ENCODE peak calls at places on chromosomes 7 and 10, in four cellular contexts. One of them, this sample, is unnamed.

GRCh38 chr7:149330914-149331567 is 69.0 kb downstream of the ZNF783 start:
- DNase-seq in A673: no peak
- DNase-seq in hepatocyte: no peak
- DNase-seq in choroid plexus epithelial cell: no peak
- DNase-seq in this sample: no peak

GRCh38 chr7:132536646-132537395 is 39.4 kb downstream of the PLXNA4 start:
- DNase-seq in A673: no peak
- DNase-seq in hepatocyte: no peak
- DNase-seq in choroid plexus epithelial cell: no peak
- DNase-seq in this sample: peak; percentile 74

GRCh38 chr7:145902123-145902522 is 214.5 kb upstream of the CNTNAP2 start:
- DNase-seq in A673: no peak
- DNase-seq in hepatocyte: no peak
- DNase-seq in choroid plexus epithelial cell: no peak
- DNase-seq in this sample: no peak

GRCh38 chr7:36155811-36156361 is 2.8 kb downstream of the EEPD1 start:
- DNase-seq in A673: no peak
- DNase-seq in hepatocyte: peak; percentile 34
- DNase-seq in choroid plexus epithelial cell: peak; percentile 66
- DNase-seq in this sample: no peak

GRCh38 chr10:100736144-100736808 is 9.1 kb upstream of the PAX2 start:
- DNase-seq in A673: no peak
- DNase-seq in hepatocyte: no peak
- DNase-seq in choroid plexus epithelial cell: no peak
- DNase-seq in this sample: no peak

GRCh38 chr7:41656357-41656756 is 46.5 kb downstream of the INHBA start:
- DNase-seq in A673: no peak
- DNase-seq in hepatocyte: no peak
- DNase-seq in choroid plexus epithelial cell: peak; percentile 88
- DNase-seq in this sample: peak; percentile 67

GRCh38 chr7:107118109-107118900 is 50.5 kb upstream of the HBP1 start:
- DNase-seq in A673: no peak
- DNase-seq in hepatocyte: no peak
- DNase-seq in choroid plexus epithelial cell: peak; percentile 48
- DNase-seq in this sample: peak; percentile 6

GRCh38 chr10:80460399-80461207 is 6.5 kb downstream of the TSPAN14 start:
- DNase-seq in A673: peak; percentile 29
- DNase-seq in hepatocyte: peak; percentile 83
- DNase-seq in choroid plexus epithelial cell: peak; percentile 48
- DNase-seq in this sample: peak; percentile 49

GRCh38 chr7:42065942-42066341 is 171.1 kb downstream of the GLI3 start:
- DNase-seq in A673: no peak
- DNase-seq in hepatocyte: no peak
- DNase-seq in choroid plexus epithelial cell: peak; percentile 72
- DNase-seq in this sample: no peak

GRCh38 chr7:117830422-117830954 is 42.8 kb downstream of the CTTNBP2 start:
- DNase-seq in A673: peak; percentile 39
- DNase-seq in hepatocyte: no peak
- DNase-seq in choroid plexus epithelial cell: no peak
- DNase-seq in this sample: no peak

GRCh38 chr10:6347391-6347951 is 144.7 kb downstream of the PFKFB3 start:
- DNase-seq in A673: peak; percentile 20
- DNase-seq in hepatocyte: no peak
- DNase-seq in choroid plexus epithelial cell: no peak
- DNase-seq in this sample: no peak

GRCh38 chr10:119209050-119209735 is 1.8 kb downstream of the GRK5 start:
- DNase-seq in A673: peak; percentile 89
- DNase-seq in hepatocyte: peak; percentile 78
- DNase-seq in choroid plexus epithelial cell: peak; percentile 88
- DNase-seq in this sample: peak; percentile 82

GRCh38 chr7:130418306-130418705 is 22.5 kb downstream of the CEP41 start:
- DNase-seq in A673: no peak
- DNase-seq in hepatocyte: no peak
- DNase-seq in choroid plexus epithelial cell: no peak
- DNase-seq in this sample: no peak

GRCh38 chr10:45461034-45461433 is 87.0 kb downstream of the ALOX5 start:
- DNase-seq in A673: no peak
- DNase-seq in hepatocyte: no peak
- DNase-seq in choroid plexus epithelial cell: no peak
- DNase-seq in this sample: no peak

GRCh38 chr7:48042216-48042615 is 6.9 kb downstream of the C7orf57 start:
- DNase-seq in A673: peak; percentile 16
- DNase-seq in hepatocyte: no peak
- DNase-seq in choroid plexus epithelial cell: no peak
- DNase-seq in this sample: peak; percentile 30

GRCh38 chr7:40306025-40306424 is 171.2 kb downstream of the SUGCT start:
- DNase-seq in A673: no peak
- DNase-seq in hepatocyte: no peak
- DNase-seq in choroid plexus epithelial cell: peak; percentile 19
- DNase-seq in this sample: peak; percentile 32

GRCh38 chr10:43156590-43157340 is 18.5 kb downstream of the CSGALNACT2 start:
- DNase-seq in A673: no peak
- DNase-seq in hepatocyte: no peak
- DNase-seq in choroid plexus epithelial cell: no peak
- DNase-seq in this sample: no peak

GRCh38 chr10:102115775-102116174 is 4.4 kb downstream of the LDB1 start:
- DNase-seq in A673: no peak
- DNase-seq in hepatocyte: no peak
- DNase-seq in choroid plexus epithelial cell: no peak
- DNase-seq in this sample: no peak

GRCh38 chr10:96690755-96691730 is 29.3 kb downstream of the PIK3AP1 start:
- DNase-seq in A673: no peak
- DNase-seq in hepatocyte: no peak
- DNase-seq in choroid plexus epithelial cell: peak; percentile 14
- DNase-seq in this sample: peak; percentile 5

GRCh38 chr10:114631678-114632417 is 26.2 kb downstream of the ABLIM1 start:
- DNase-seq in A673: peak; percentile 48
- DNase-seq in hepatocyte: peak; percentile 85
- DNase-seq in choroid plexus epithelial cell: no peak
- DNase-seq in this sample: no peak
- TF ChIP-seq CTCF in A673: no peak
- TF ChIP-seq CTCF in hepatocyte: no peak
- TF ChIP-seq CTCF in choroid plexus epithelial cell: no peak
- TF ChIP-seq CTCF in this sample: no peak

DNA sequence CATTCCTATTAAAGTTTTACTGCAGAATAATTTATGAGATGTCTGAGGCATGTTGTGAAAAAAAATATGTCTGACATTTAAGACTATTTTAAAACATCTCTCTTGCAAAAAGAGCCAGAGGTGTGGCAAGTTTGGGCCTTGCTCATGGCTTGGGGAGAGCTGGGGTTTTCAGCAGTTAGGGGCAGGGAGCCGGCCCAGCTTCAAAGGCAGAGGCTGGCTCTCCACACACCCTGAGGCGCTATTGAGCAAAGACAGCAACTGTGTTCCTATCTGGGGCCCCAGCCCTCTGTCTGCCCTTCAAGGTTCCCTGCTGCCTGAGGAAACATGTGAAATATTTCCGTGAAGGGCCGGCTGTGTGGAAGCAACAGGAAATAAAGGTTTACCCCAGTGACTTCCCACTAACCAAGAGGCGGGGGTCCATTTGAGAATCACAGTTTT is 94.0 kb downstream of the SORBS1 start:
- DNase-seq in A673: no peak
- DNase-seq in hepatocyte: peak; percentile 83
- DNase-seq in choroid plexus epithelial cell: peak; percentile 91
- DNase-seq in this sample: no peak
- TF ChIP-seq CTCF in A673: no peak
- TF ChIP-seq CTCF in hepatocyte: peak; percentile 35
- TF ChIP-seq CTCF in choroid plexus epithelial cell: peak; percentile 57
- TF ChIP-seq CTCF in this sample: no peak

GRCh38 chr7:139618482-139619366 is 95.2 kb downstream of the CLEC2L start:
- DNase-seq in A673: peak; percentile 62
- DNase-seq in hepatocyte: peak; percentile 24
- DNase-seq in choroid plexus epithelial cell: peak; percentile 56
- DNase-seq in this sample: peak; percentile 54
- TF ChIP-seq CTCF in A673: peak; percentile 54
- TF ChIP-seq CTCF in hepatocyte: peak; percentile 45
- TF ChIP-seq CTCF in choroid plexus epithelial cell: peak; percentile 75
- TF ChIP-seq CTCF in this sample: peak; percentile 62

GRCh38 chr10:68365611-68366010 is 32.9 kb upstream of the PBLD start:
- DNase-seq in A673: no peak
- DNase-seq in hepatocyte: no peak
- DNase-seq in choroid plexus epithelial cell: no peak
- DNase-seq in this sample: no peak
- TF ChIP-seq CTCF in A673: no peak
- TF ChIP-seq CTCF in hepatocyte: no peak
- TF ChIP-seq CTCF in choroid plexus epithelial cell: no peak
- TF ChIP-seq CTCF in this sample: no peak

DNA sequence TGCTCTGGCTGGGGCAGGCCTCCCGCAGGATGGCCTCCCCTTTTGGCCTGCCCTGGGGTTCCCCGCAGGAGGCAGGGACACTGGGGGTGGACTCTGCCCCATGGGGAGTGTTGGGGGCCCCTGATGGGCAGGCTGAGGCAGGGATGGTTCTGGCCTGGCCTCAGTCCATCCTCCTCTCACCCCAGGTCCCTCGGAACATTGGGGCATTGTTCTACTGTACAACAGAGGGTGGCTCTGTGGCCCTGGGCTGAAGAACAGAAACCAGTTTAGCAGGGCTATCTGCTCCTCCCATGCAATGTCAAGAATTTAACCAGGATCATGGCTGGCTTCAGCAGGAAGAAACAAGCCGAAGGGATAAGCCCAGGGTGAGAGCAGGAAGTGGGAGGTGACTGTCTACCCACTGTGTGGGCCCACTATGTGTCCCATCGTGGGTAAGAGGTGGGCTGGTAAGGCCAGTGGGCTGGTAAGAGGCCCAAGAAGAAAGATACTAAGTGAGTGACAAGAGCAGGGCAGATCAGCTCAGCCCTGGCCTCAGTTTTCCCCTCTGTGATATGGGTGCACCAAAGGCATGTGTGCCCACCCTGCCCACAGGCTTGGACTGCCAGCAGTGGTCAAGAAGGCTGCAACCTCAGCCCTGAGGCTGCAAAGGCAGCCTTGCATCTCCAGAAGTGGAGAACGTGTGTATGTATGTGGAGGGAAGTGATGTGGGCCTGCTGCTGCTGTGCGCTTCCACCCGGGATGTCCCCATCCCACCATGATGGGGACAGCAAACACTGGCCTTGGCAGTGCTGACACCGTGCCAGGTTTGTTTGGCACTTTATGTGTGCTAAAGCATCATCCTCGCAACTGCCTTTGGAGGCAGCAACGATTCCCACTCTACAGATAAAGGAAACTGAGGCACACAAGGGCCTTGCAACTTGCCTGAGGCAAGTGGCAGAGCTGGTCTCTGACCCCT is 138.9 kb downstream of the SH3PXD2A start:
- DNase-seq in A673: no peak
- DNase-seq in hepatocyte: no peak
- DNase-seq in choroid plexus epithelial cell: peak; percentile 35
- DNase-seq in this sample: no peak
- TF ChIP-seq CTCF in A673: no peak
- TF ChIP-seq CTCF in hepatocyte: no peak
- TF ChIP-seq CTCF in choroid plexus epithelial cell: peak; percentile 19
- TF ChIP-seq CTCF in this sample: no peak

DNA sequence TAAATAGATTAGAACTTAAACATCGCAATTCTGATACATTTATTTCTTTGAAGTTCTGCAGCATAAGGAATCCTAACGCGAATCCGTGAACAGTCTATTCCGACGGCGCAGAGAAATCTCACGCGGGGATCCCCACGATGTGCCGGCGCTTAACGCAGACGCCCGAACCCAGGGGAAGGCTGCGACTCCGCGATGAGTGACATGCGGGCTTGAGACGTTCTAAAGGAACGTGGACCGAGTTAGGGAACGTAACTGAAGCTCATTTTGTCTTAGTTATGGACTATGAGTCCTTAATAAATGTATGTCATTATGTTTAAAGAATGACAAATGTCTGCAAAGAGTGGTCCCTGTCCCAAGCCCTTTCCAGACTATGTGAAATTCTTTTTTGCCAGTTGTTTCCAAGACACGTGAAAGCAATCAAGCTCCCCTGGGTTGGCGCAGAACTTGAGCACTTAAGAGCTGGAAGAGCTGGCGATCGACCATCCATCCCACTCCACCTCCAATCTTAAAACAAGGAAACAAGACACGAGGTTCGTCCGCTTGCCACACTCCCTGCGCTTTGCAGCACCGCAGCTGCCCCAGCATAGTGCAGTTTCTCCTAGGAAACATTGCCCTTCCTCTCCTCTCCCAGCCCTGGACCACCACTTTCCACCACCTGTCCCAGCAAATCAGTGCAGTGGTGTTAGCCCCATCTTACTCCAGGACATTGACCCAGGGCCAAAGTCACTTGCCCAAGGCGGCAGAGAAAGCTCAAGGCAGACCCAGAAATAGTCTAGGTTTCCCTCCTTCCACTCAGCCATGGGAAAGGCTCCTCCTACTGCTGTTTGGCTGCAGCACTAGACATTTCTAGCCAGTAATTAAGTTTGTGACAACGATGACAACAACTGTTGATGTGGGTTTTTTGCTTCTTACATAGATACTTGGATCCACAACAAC is 1.2 kb upstream of the PARD3 start:
- DNase-seq in A673: peak; percentile 45
- DNase-seq in hepatocyte: peak; percentile 42
- DNase-seq in choroid plexus epithelial cell: peak; percentile 57
- DNase-seq in this sample: peak; percentile 40
- TF ChIP-seq CTCF in A673: peak; percentile 8
- TF ChIP-seq CTCF in hepatocyte: peak; percentile 12
- TF ChIP-seq CTCF in choroid plexus epithelial cell: peak; percentile 34
- TF ChIP-seq CTCF in this sample: no peak

DNA sequence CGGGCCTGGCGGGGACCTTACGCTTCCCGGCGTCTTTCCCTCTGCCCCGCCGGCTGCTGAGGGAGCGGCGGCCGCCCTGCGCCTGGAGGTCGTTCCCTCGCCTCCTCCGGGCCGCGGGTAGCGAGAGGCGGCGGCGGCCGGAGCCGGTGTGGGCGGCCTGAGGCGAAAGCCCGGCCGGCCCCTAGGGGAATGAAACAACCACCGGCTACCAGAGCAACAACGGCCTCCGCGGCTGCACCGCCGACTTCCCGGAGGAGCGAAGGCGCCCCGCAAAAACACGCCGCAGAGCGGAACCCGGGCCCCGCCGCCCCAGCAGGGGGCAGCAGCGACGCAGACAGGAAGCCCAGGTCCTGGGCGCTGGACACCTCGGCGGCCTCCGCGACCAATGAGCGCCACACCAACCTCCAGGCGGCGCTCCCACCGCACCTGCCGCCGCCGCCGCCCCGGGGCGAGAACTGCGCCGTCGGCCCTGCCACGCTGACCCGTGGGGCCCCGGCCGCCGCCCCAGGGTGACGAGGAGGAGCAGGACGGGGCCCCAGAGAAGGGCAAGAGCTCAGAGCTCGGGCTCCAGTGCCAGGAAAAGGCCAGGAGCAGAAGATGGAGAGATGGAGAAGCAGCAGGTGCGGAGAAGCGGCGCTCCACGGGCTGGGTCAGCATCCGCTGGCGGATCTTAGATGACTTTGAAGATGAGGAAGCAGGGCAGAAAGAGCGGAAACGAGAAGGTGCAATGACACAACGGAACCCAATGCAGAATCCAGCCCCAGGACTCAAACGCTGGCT is 10.4 kb upstream of the ACSM6 start:
- DNase-seq in A673: peak; percentile 57
- DNase-seq in hepatocyte: peak; percentile 93
- DNase-seq in choroid plexus epithelial cell: peak; percentile 81
- DNase-seq in this sample: peak; percentile 68
- TF ChIP-seq CTCF in A673: peak; percentile 64
- TF ChIP-seq CTCF in hepatocyte: peak; percentile 97
- TF ChIP-seq CTCF in choroid plexus epithelial cell: peak; percentile 70
- TF ChIP-seq CTCF in this sample: peak; percentile 80

This sample was measured in fibroblast of the aortic adventitia.